ENCODE peak calls at places on chromosomes 13 and 19, in four cellular contexts. L is cardiac muscle cell, C is H54, Z is mucosa of descending colon. Q is an unnamed sample.

GRCh38 chr19:17680235-17680722 is 7.9 kb downstream of the UNC13A start:
- DNase-seq in L (peak), C (peak), Z (peak), Q (peak)

GRCh38 chr13:84810781-84811180 is 928.5 kb upstream of the SLITRK1 start:
- DNase-seq in L (no peak), C (no peak), Z (no peak), Q (peak)

GRCh38 chr13:35855531-35856019 is 275.6 kb downstream of the DCLK1 start:
- DNase-seq in L (no peak), C (peak), Z (no peak), Q (no peak)

GRCh38 chr13:51420681-51421476 is 32.0 kb downstream of the INTS6 start:
- DNase-seq in L (no peak), C (no peak), Z (no peak), Q (no peak)

GRCh38 chr19:19386373-19386869 is 19.1 kb upstream of the GATAD2A start:
- DNase-seq in L (no peak), C (no peak), Z (no peak), Q (no peak)

GRCh38 chr13:30477346-30478235 is 11.9 kb upstream of the HMGB1 start:
- DNase-seq in L (no peak), C (no peak), Z (no peak), Q (no peak)

GRCh38 chr13:44249439-44249838 is 124.2 kb upstream of the SERP2 start:
- DNase-seq in L (no peak), C (no peak), Z (peak), Q (peak)

GRCh38 chr13:80312012-80312704 is 28.8 kb downstream of the SPRY2 start:
- DNase-seq in L (no peak), C (no peak), Z (peak), Q (no peak)

GRCh38 chr19:11414544-11414943 is 4.6 kb downstream of the RGL3 start:
- DNase-seq in L (no peak), C (no peak), Z (no peak), Q (no peak)

GRCh38 chr13:109744512-109745051 is 41.8 kb downstream of the IRS2 start:
- DNase-seq in L (no peak), C (no peak), Z (peak), Q (no peak)

GRCh38 chr19:46478356-46478986 is 7.1 kb upstream of the PNMA8A start:
- DNase-seq in L (no peak), C (no peak), Z (no peak), Q (peak)

GRCh38 chr19:33800012-33800680 is 3.5 kb downstream of the KCTD15 start:
- DNase-seq in L (no peak), C (no peak), Z (no peak), Q (no peak)

GRCh38 chr19:3586124-3586626 is 897 bp downstream of the GIPC3 start:
- DNase-seq in L (peak), C (no peak), Z (no peak), Q (no peak)

GRCh38 chr19:8363803-8364771 is at the start of gene ANGPTL4:
- DNase-seq in L (peak), C (peak), Z (peak), Q (no peak)

GRCh38 chr19:35144600-35145436 is 1.8 kb downstream of the FXYD7 start:
- DNase-seq in L (peak), C (peak), Z (peak), Q (no peak)

GRCh38 chr13:110528371-110528770 is 33.2 kb downstream of the RAB20 start:
- DNase-seq in L (no peak), C (no peak), Z (no peak), Q (peak)

GRCh38 chr19:44644391-44645016 is 794 bp downstream of the PVR start:
- DNase-seq in L (peak), C (peak), Z (peak), Q (no peak)

GRCh38 chr19:48565090-48565489 is 13.1 kb downstream of the SULT2B1 start:
- DNase-seq in L (no peak), C (no peak), Z (no peak), Q (no peak)

GRCh38 chr19:48959341-48960239 is 4.9 kb downstream of the BAX start:
- DNase-seq in L (no peak), C (no peak), Z (no peak), Q (no peak)

GRCh38 chr19:17112271-17112670 is 36.7 kb downstream of the MYO9B start:
- DNase-seq in L (no peak), C (no peak), Z (no peak), Q (no peak)

GRCh38 chr13:43331676-43332075 is 308.3 kb downstream of the DNAJC15 start:
- DNase-seq in L (no peak), C (no peak), Z (no peak), Q (peak)

Q was measured in foreskin melanocyte.